ENCODE peak calls at places on chromosomes 5 and 9, in nine cellular contexts. Z is PC-9, N is WTC11, S is stomach, T is left ventricle myocardium inferior, C is hepatocyte, D is brain microvascular endothelial cell, B is lower lobe of right lung, R is HCT116. V is an unnamed sample.

GRCh38 chr9:134403682-134404301 is 77.5 kb downstream of the RXRA start:
- DNase-seq in B (peak; percentile 86), D (peak; percentile 52), T (peak; percentile 87), S (peak; percentile 63), N (no peak), Z (no peak), C (no peak), R (no peak), V (no peak)

GRCh38 chr9:123434619-123435240 is 78.7 kb downstream of the CRB2 start:
- DNase-seq in R (no peak), S (no peak), C (no peak), D (peak; percentile 9), Z (no peak), N (peak; percentile 74), T (no peak), B (no peak), V (no peak)

GRCh38 chr5:58460727-58461286 is 921 bp upstream of the PLK2 start:
- DNase-seq in D (peak; percentile 80), R (peak; percentile 77), S (peak; percentile 93), N (peak; percentile 92), C (peak; percentile 94), Z (peak; percentile 79), T (peak; percentile 92), B (peak; percentile 92), V (peak; percentile 76)

GRCh38 chr9:133943781-133944745 is 48.1 kb downstream of the VAV2 start:
- DNase-seq in B (peak; percentile 36), R (no peak), N (peak; percentile 11), Z (no peak), D (no peak), T (peak; percentile 13), C (no peak), S (no peak), V (no peak)

GRCh38 chr5:95842955-95843544 is 20.5 kb upstream of the GLRX start:
- DNase-seq in D (peak; percentile 84), R (no peak), T (peak; percentile 59), Z (peak; percentile 84), S (peak; percentile 84), N (no peak), C (peak; percentile 63), B (peak; percentile 90), V (peak; percentile 40)

GRCh38 chr9:71772726-71773125 is 4.4 kb upstream of the CEMIP2 start:
- DNase-seq in R (no peak), B (no peak), S (no peak), D (no peak), C (no peak), N (no peak), Z (no peak), T (no peak), V (no peak)

GRCh38 chr9:114096041-114096511 is 3.0 kb downstream of the KIF12 start:
- DNase-seq in D (no peak), N (peak; percentile 68), C (no peak), Z (no peak), R (no peak), S (no peak), T (no peak), B (no peak), V (no peak)

GRCh38 chr5:27328480-27328879 is 290.1 kb upstream of the CDH9 start:
- DNase-seq in C (no peak), D (peak; percentile 82), N (no peak), B (no peak), Z (no peak), S (no peak), R (no peak), T (no peak), V (no peak)

GRCh38 chr5:173056783-173057061 is 570 bp downstream of the CREBRF start:
- DNase-seq in T (peak; percentile 84), S (no peak), R (no peak), B (no peak), Z (no peak), D (no peak), C (no peak), N (no peak), V (peak; percentile 15)

GRCh38 chr5:65961644-65962043 is 35.3 kb downstream of the ERBIN start:
- DNase-seq in B (no peak), Z (no peak), D (peak; percentile 38), C (no peak), T (no peak), R (no peak), S (no peak), N (no peak), V (no peak)

GRCh38 chr9:84339523-84339922 is 1.0 kb downstream of the SLC28A3 start:
- DNase-seq in S (no peak), C (no peak), B (no peak), R (no peak), N (no peak), Z (no peak), D (no peak), T (no peak), V (no peak)

GRCh38 chr5:36744041-36744677 is 132.4 kb upstream of the NIPBL start:
- DNase-seq in R (no peak), D (peak; percentile 4), T (no peak), Z (peak; percentile 44), C (peak; percentile 13), B (no peak), N (no peak), S (no peak), V (peak; percentile 79)

GRCh38 chr5:36739751-36740221 is 133.4 kb downstream of the SLC1A3 start:
- DNase-seq in T (peak; percentile 55), S (peak; percentile 85), Z (peak; percentile 67), R (peak; percentile 73), C (peak; percentile 79), B (peak; percentile 78), N (peak; percentile 90), D (peak; percentile 75), V (peak; percentile 58)

GRCh38 chr5:36741138-36741537 is 134.7 kb downstream of the SLC1A3 start:
- DNase-seq in R (no peak), B (no peak), T (no peak), Z (no peak), C (no peak), S (peak; percentile 86), N (no peak), D (no peak), V (peak; percentile 68)

GRCh38 chr5:36740259-36740898 is 134.0 kb downstream of the SLC1A3 start:
- DNase-seq in R (no peak), T (no peak), D (no peak), B (no peak), S (peak; percentile 43), C (no peak), N (no peak), Z (no peak), V (no peak)

GRCh38 chr5:36744678-36745659 is 131.6 kb upstream of the NIPBL start:
- DNase-seq in D (peak; percentile 28), T (peak; percentile 58), Z (peak; percentile 93), N (peak; percentile 95), B (peak; percentile 88), R (peak; percentile 76), C (peak; percentile 91), S (peak; percentile 94), V (peak; percentile 84)
- TF ChIP-seq CTCF in D (peak; percentile 79), T (peak; percentile 69), Z (peak; percentile 89), N (peak; percentile 51), B (peak; percentile 75), R (peak; percentile 73), C (peak; percentile 65), S (peak; percentile 46), V (peak; percentile 68)

GRCh38 chr5:149807614-149808013 is 77.5 kb downstream of the PPARGC1B start:
- DNase-seq in R (no peak), S (no peak), Z (no peak), N (no peak), B (no peak), D (no peak), T (no peak), C (no peak), V (no peak)

GRCh38 chr5:149808264-149808982 is 78.3 kb downstream of the PPARGC1B start:
- DNase-seq in R (no peak), C (no peak), S (no peak), N (no peak), D (no peak), Z (no peak), B (no peak), T (no peak), V (no peak)

GRCh38 chr5:149810856-149811255 is 80.7 kb downstream of the PPARGC1B start:
- DNase-seq in C (peak; percentile 45), B (no peak), Z (no peak), S (no peak), N (no peak), T (no peak), D (no peak), R (no peak), V (no peak)

GRCh38 chr5:149811453-149811852 is 81.3 kb downstream of the PPARGC1B start:
- DNase-seq in R (no peak), C (no peak), T (no peak), B (no peak), D (no peak), Z (no peak), S (no peak), N (no peak), V (no peak)

GRCh38 chr5:149809919-149810691 is 80.0 kb downstream of the PPARGC1B start:
- DNase-seq in T (no peak), Z (no peak), D (no peak), B (peak; percentile 53), S (no peak), C (no peak), R (no peak), N (no peak), V (no peak)
- TF ChIP-seq CTCF in T (no peak), Z (no peak), D (no peak), B (no peak), S (no peak), C (no peak), R (no peak), N (no peak), V (no peak)

DNA sequence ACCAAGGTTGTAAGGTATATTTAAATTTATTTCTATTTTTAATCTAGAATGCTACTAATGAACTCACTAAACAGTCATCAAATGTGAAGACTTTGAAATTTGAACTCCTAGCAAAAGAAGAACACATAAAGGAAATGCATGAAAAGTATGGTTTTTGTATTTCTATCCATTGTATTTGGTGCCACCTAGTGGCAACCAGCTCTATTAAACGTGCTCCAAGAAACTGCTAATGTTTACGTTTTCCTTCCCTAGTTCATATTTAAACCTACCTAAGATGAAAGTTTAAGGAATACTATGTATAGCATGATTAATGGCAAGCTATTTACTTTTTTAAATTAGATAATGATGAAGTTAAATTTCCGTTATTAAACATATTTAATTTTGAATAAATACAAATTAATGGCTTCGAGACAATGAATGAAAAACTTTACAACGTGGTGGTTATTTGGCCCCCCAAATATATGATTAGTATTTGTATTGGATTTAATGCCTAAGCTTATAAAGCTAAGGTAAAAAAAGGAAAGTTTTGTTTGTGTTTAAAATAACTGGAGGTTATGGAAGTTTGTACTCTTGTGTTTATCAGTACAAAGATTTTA is 115.9 kb upstream of the SH3GL2 start:
- DNase-seq in C (peak; percentile 80), Z (peak; percentile 36), B (no peak), N (peak; percentile 16), D (peak; percentile 45), T (no peak), S (peak; percentile 36), R (no peak), V (peak; percentile 26)
- TF ChIP-seq CTCF in C (peak; percentile 91), Z (peak; percentile 79), B (peak; percentile 76), N (peak; percentile 57), D (peak; percentile 55), T (peak; percentile 81), S (peak; percentile 38), R (peak; percentile 50), V (peak; percentile 72)

DNA sequence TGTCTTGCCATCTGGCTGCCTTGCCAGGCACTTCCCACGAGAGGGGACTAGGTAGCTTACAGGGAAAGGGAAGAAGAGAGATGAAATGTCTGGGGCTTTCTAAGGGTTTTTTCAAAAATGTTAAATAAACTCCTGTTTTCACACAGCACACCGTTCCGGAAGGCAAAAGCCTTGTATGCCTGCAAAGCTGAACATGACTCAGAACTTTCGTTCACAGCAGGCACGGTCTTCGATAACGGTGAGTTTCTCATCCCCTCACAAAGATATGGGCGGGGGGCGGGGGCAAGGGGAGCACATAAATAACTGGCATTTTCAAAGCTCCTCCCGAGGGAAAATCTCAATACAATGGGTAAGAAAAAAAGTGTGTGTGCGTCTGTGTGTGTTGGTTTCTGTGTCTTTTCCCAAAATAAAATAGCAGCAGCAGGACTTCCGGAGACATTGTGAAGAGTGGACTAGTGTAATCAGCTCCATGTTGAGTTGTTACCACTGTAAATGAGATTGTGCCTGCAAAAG is 189.6 kb downstream of the NR3C1 start:
- DNase-seq in R (no peak), B (no peak), N (no peak), Z (no peak), S (no peak), D (no peak), C (no peak), T (no peak), V (no peak)
- TF ChIP-seq CTCF in R (no peak), B (no peak), N (no peak), Z (no peak), S (no peak), D (peak; percentile 42), C (no peak), T (no peak), V (no peak)

V was measured in LNCaP clone FGC.